ENCODE peak calls at places on chromosomes 12 and 14, in seven cellular contexts. A is iPS DF 6.9, T is K562, F is lung, E is AG10803, C is cardiac fibroblast, P is aorta. X is an unnamed sample.

GRCh38 chr12:59763835-59764234 is 168.0 kb downstream of the SLC16A7 start:
- DNase-seq in A (no peak), T (no peak), F (no peak), E (no peak), C (no peak), P (no peak), X (no peak)

GRCh38 chr12:109740694-109741245 is 27.1 kb downstream of the FAM222A start:
- DNase-seq in A (no peak), T (no peak), F (no peak), E (no peak), C (no peak), P (peak; percentile 12), X (no peak)

GRCh38 chr14:70881549-70882174 is 25.6 kb upstream of the PCNX1 start:
- DNase-seq in A (no peak), T (no peak), F (no peak), E (no peak), C (no peak), P (no peak), X (no peak)

GRCh38 chr14:54754116-54754622 is 148.5 kb downstream of the GCH1 start:
- DNase-seq in A (no peak), T (no peak), F (no peak), E (no peak), C (no peak), P (no peak), X (no peak)

GRCh38 chr12:62210422-62210821 is 49.8 kb upstream of the USP15 start:
- DNase-seq in A (no peak), T (peak; percentile 55), F (no peak), E (peak; percentile 50), C (peak; percentile 64), P (no peak), X (no peak)

GRCh38 chr14:97791906-97792305 is 994.7 kb downstream of the VRK1 start:
- DNase-seq in A (no peak), T (no peak), F (no peak), E (no peak), C (no peak), P (no peak), X (no peak)

GRCh38 chr12:31726575-31726974 is 2.2 kb downstream of the AMN1 start:
- DNase-seq in A (no peak), T (no peak), F (no peak), E (no peak), C (no peak), P (no peak), X (no peak)

GRCh38 chr14:73887704-73888459 is 1.2 kb downstream of the ZNF410 start:
- DNase-seq in A (no peak), T (no peak), F (no peak), E (no peak), C (peak; percentile 12), P (no peak), X (no peak)

GRCh38 chr14:65867333-65867732 is 454.8 kb downstream of the FUT8 start:
- DNase-seq in A (no peak), T (no peak), F (no peak), E (no peak), C (no peak), P (no peak), X (no peak)

GRCh38 chr12:124175731-124176130 is 119.2 kb upstream of the RFLNA start:
- DNase-seq in A (no peak), T (no peak), F (no peak), E (no peak), C (no peak), P (no peak), X (no peak)

GRCh38 chr14:32203928-32204357 is 874 bp upstream of the RNU6-8 start:
- DNase-seq in A (no peak), T (no peak), F (no peak), E (no peak), C (no peak), P (no peak), X (peak; percentile 56)

GRCh38 chr14:45201908-45202307 is 51.1 kb downstream of the MIS18BP1 start:
- DNase-seq in A (no peak), T (no peak), F (no peak), E (peak; percentile 13), C (peak; percentile 44), P (no peak), X (no peak)

GRCh38 chr12:31958601-31959000 is 614 bp upstream of the RESF1 start:
- DNase-seq in A (no peak), T (no peak), F (no peak), E (no peak), C (no peak), P (no peak), X (no peak)

GRCh38 chr12:58367041-58367440 is 425.7 kb downstream of the ATP23 start:
- DNase-seq in A (no peak), T (no peak), F (no peak), E (no peak), C (no peak), P (no peak), X (no peak)

GRCh38 chr12:121649403-121649802 is 20.1 kb downstream of the MORN3 start:
- DNase-seq in A (no peak), T (no peak), F (no peak), E (no peak), C (no peak), P (no peak), X (no peak)

DNA sequence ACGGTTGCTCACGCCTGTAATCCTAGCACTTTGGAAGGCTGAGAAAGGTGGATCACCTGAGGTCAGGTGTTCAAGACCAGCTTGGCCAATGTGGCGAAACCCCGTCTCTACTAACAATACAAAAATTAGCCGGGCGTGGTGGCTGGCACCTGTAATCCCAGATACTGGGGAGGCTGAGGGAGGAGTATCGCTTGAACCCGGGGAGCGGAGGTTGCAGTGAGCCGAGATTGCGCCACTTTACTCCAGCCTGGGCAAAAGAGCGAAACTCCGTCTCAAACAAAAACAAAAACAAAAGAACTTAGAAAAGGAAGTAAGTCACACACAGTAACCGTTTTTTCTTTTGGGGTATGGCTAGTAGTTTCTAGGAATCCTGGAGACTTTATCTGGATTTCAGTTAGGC is 1.7 kb upstream of the PALS1 start:
- DNase-seq in A (no peak), T (no peak), F (no peak), E (no peak), C (no peak), P (no peak), X (no peak)
- H3K4me3 ChIP-seq in A (no peak overlapping the region), T (no peak overlapping the region), F (no peak overlapping the region), E (no peak overlapping the region), C (no peak overlapping the region), P (no peak overlapping the region), X (no peak overlapping the region)

DNA sequence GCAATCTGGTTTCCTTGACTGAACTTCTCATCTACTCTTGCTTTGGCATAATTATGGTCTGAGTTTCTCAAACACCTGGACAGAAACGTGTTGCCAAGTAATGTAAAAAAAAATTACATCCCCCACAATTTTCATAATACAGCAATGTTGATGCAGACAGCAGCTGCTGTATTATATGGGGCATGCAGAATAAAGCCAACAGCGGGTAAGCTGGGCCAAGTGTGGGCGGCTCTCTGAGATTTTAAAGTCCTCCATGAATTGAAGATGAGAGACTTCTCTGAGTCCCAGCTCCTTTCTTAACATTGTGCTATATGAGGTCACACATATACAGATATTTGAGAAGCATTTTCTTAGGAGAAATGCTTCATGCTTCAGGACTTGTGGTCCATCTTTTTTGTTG is 881.2 kb downstream of the GALC start:
- DNase-seq in A (no peak), T (no peak), F (no peak), E (no peak), C (no peak), P (no peak), X (no peak)
- H3K4me3 ChIP-seq in A (no peak overlapping the region), T (no peak overlapping the region), F (no peak overlapping the region), E (no peak overlapping the region), C (no peak overlapping the region), P (no peak overlapping the region), X (no peak overlapping the region)

GRCh38 chr12:54412786-54413185 is 6.3 kb downstream of the ITGA5 start:
- DNase-seq in A (no peak), T (no peak), F (no peak), E (no peak), C (no peak), P (peak; percentile 50), X (no peak)

GRCh38 chr12:54409267-54409666 is 9.8 kb downstream of the ITGA5 start:
- DNase-seq in A (no peak), T (no peak), F (no peak), E (no peak), C (no peak), P (no peak), X (peak; percentile 42)

GRCh38 chr12:54412348-54412747 is 6.7 kb downstream of the ITGA5 start:
- DNase-seq in A (no peak), T (no peak), F (no peak), E (no peak), C (no peak), P (peak; percentile 46), X (peak; percentile 17)

GRCh38 chr12:54413284-54414190 is 5.5 kb downstream of the ITGA5 start:
- DNase-seq in A (no peak), T (no peak), F (peak; percentile 68), E (peak; percentile 66), C (no peak), P (peak; percentile 74), X (peak; percentile 68)

DNA sequence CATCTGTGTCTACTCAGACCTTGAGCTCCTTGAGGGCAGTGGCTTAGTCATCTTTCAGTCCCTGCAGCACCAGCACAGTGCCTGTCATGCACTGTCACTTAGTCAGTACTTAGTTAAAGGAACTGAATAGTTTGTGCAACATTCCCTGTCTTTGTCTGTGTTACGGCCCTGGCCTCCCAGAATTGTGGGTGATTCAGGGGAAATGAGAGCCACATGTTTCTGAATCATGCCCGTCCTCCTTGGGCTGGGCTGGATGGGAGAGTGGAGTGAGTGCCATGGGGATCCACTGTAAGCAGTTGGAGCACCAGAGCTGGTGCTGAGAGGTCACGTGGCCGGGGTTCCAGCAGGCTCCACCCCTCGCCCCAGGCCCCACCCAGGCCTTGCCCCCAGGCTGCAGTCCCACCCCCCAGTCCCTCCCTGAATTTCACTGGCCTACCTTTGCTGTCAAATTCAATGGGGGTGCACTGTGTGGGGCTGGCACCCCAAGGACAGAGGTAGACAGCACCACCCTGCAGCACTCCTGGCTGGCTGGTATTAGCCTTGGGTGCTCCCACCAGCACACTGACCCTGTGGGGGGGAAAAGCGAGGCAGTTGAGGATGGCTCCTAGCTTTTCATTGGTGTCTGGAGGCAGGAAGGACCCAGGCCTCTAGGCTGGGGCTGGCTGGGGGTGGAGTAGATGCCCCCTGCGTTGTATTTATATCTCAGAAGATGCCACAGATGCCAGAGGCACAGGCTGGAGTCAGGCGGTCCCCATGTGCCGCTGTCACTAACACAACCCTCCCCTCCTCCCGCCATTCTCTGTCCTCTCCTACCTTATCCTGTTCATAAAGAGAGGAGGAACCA is 7.4 kb downstream of the ITGA5 start:
- DNase-seq in A (no peak), T (peak; percentile 80), F (peak; percentile 71), E (peak; percentile 98), C (peak; percentile 98), P (peak; percentile 88), X (peak; percentile 77)
- H3K4me3 ChIP-seq in A (no peak overlapping the region), T (no peak overlapping the region), F (no peak overlapping the region), E (no peak overlapping the region), C (no peak overlapping the region), P (no peak overlapping the region), X (no peak overlapping the region)

GRCh38 chr12:52145941-52146821 is 45.6 kb downstream of the KRT80 start:
- DNase-seq in A (no peak), T (no peak), F (no peak), E (no peak), C (no peak), P (no peak), X (no peak)

GRCh38 chr12:52144512-52145227 is 47.1 kb downstream of the KRT80 start:
- DNase-seq in A (no peak), T (no peak), F (no peak), E (no peak), C (no peak), P (no peak), X (peak; percentile 50)

GRCh38 chr12:52146822-52147366 is 44.9 kb downstream of the KRT80 start:
- DNase-seq in A (no peak), T (no peak), F (no peak), E (no peak), C (no peak), P (no peak), X (no peak)

GRCh38 chr12:52147367-52147972 is 44.3 kb downstream of the KRT80 start:
- DNase-seq in A (no peak), T (peak; percentile 77), F (peak; percentile 95), E (peak; percentile 100), C (peak; percentile 99), P (peak; percentile 96), X (peak; percentile 93)

GRCh38 chr12:52145228-52145940 is 46.4 kb downstream of the KRT80 start:
- DNase-seq in A (no peak), T (no peak), F (no peak), E (no peak), C (no peak), P (no peak), X (no peak)
- H3K4me3 ChIP-seq in A (no peak overlapping the region), T (no peak overlapping the region), F (no peak overlapping the region), E (no peak overlapping the region), C (no peak overlapping the region), P (no peak overlapping the region), X (no peak overlapping the region)

X was measured in heart left ventricle.